ENCODE peak calls at places on chromosomes 1 and 21, in four cellular contexts. O is mesothelial cell of epicardium, L is left ventricle myocardium inferior, U is glomerular endothelial cell. H is an unnamed sample.

GRCh38 chr1:205258313-205259176 is 30.8 kb downstream of the TMCC2 start:
- DNase-seq in L (no peak), U (no peak), O (no peak), H (no peak)

GRCh38 chr1:68231627-68232303 is 558 bp downstream of the WLS start:
- DNase-seq in O (peak), L (peak), U (no peak), H (peak)

GRCh38 chr1:216580538-216581057 is 142.6 kb downstream of the ESRRG start:
- DNase-seq in O (no peak), L (no peak), U (no peak), H (no peak)

GRCh38 chr1:170986901-170987300 is 51.6 kb downstream of the MROH9 start:
- DNase-seq in O (no peak), U (no peak), L (no peak), H (no peak)

GRCh38 chr1:1627261-1627841 is 4.6 kb upstream of the MMP23B start:
- DNase-seq in L (no peak), U (no peak), O (no peak), H (peak)

GRCh38 chr1:20678599-20678998 is 17.4 kb upstream of the DDOST start:
- DNase-seq in U (no peak), O (no peak), L (no peak), H (no peak)

GRCh38 chr1:109277434-109278204 is 5.3 kb downstream of the PSRC1 start:
- DNase-seq in U (peak), O (no peak), L (peak), H (peak)

GRCh38 chr1:79362470-79362869 is 355.9 kb upstream of the ADGRL4 start:
- DNase-seq in U (no peak), O (no peak), L (no peak), H (no peak)

GRCh38 chr21:35410656-35411055 is 361.6 kb upstream of the RUNX1 start:
- DNase-seq in O (no peak), L (no peak), U (no peak), H (no peak)

GRCh38 chr1:31372961-31373896 is at the start of gene FABP3:
- DNase-seq in O (peak), U (no peak), L (peak), H (peak)

GRCh38 chr1:10796029-10796944 is at the start of gene CASZ1:
- DNase-seq in L (peak), U (peak), O (peak), H (peak)

GRCh38 chr1:18726388-18726787 is 95.7 kb downstream of the PAX7 start:
- DNase-seq in O (no peak), L (no peak), U (no peak), H (no peak)

GRCh38 chr1:23039308-23039826 is 20.1 kb downstream of the KDM1A start:
- DNase-seq in U (no peak), O (no peak), L (no peak), H (no peak)

GRCh38 chr1:226064168-226064815 is 1.8 kb downstream of the H3-3A start:
- DNase-seq in O (no peak), U (no peak), L (no peak), H (no peak)

GRCh38 chr21:29240136-29240535 is 58.6 kb upstream of the BACH1 start:
- DNase-seq in O (no peak), U (no peak), L (no peak), H (no peak)

GRCh38 chr1:32742132-32742947 is 39.8 kb upstream of the SYNC start:
- DNase-seq in O (no peak), U (no peak), L (no peak), H (peak)

GRCh38 chr1:6025269-6026094 is 20.2 kb upstream of the KCNAB2 start:
- DNase-seq in U (no peak), O (no peak), L (no peak), H (no peak)

GRCh38 chr1:167752219-167752985 is 30.6 kb downstream of the MPZL1 start:
- DNase-seq in U (no peak), L (no peak), O (no peak), H (no peak)

GRCh38 chr1:92711473-92712165 is 73.3 kb downstream of the EVI5 start:
- DNase-seq in O (no peak), U (no peak), L (no peak), H (no peak)

GRCh38 chr1:167819849-167820683 is 93.9 kb downstream of the ADCY10 start:
- DNase-seq in O (peak), L (peak), U (peak), H (peak)

GRCh38 chr1:59046730-59047157 is 250.2 kb upstream of the FGGY start:
- DNase-seq in U (no peak), L (no peak), O (no peak), H (no peak)

GRCh38 chr1:3348196-3348865 is 106.1 kb upstream of the ARHGEF16 start:
- DNase-seq in U (no peak), L (peak), O (no peak), H (no peak)

GRCh38 chr1:246297314-246298273 is 209.5 kb downstream of the SMYD3 start:
- DNase-seq in O (no peak), L (no peak), U (no peak), H (no peak)

GRCh38 chr1:84996846-84997666 is at the start of gene MCOLN2:
- DNase-seq in L (peak), O (peak), U (no peak), H (peak)

GRCh38 chr1:15168479-15168878 is 14.9 kb downstream of the TMEM51 start:
- DNase-seq in U (peak), O (no peak), L (no peak), H (no peak)

GRCh38 chr1:105608713-105609112 is 1447.8 kb upstream of the PRMT6 start:
- DNase-seq in O (no peak), L (no peak), U (no peak), H (no peak)

GRCh38 chr21:37356710-37357109 is 9.9 kb upstream of the DYRK1A start:
- DNase-seq in L (no peak), U (no peak), O (no peak), H (no peak)

GRCh38 chr1:228842094-228842775 is 107.0 kb downstream of the RHOU start:
- DNase-seq in U (no peak), O (no peak), L (no peak), H (peak)

GRCh38 chr1:68355614-68356013 is 94.1 kb downstream of the RPE65 start:
- DNase-seq in O (no peak), L (no peak), U (no peak), H (no peak)

GRCh38 chr1:215710340-215710971 is 143.4 kb downstream of the KCTD3 start:
- DNase-seq in U (no peak), L (no peak), O (no peak), H (no peak)

GRCh38 chr1:33119050-33119449 is 38.1 kb downstream of the AZIN2 start:
- DNase-seq in O (no peak), L (no peak), U (no peak), H (no peak)

GRCh38 chr1:9826616-9827015 is 2.9 kb upstream of the CLSTN1 start:
- DNase-seq in O (no peak), L (no peak), U (no peak), H (no peak)

GRCh38 chr1:158180741-158181576 is at the start of gene CD1D:
- DNase-seq in L (peak), U (no peak), O (peak), H (no peak)

GRCh38 chr1:18922319-18922726 is 20.0 kb upstream of the ALDH4A1 start:
- DNase-seq in O (no peak), L (peak), U (no peak), H (peak)

GRCh38 chr1:19257178-19257914 is 5.7 kb downstream of the MRTO4 start:
- DNase-seq in O (no peak), L (no peak), U (no peak), H (no peak)

GRCh38 chr1:1091344-1092148 is 17.4 kb upstream of the RNF223 start:
- DNase-seq in O (no peak), U (no peak), L (peak), H (no peak)

GRCh38 chr1:230270185-230270939 is 155.8 kb downstream of the PGBD5 start:
- DNase-seq in U (no peak), O (no peak), L (no peak), H (peak)

GRCh38 chr1:55244476-55245109 is 29.4 kb upstream of the USP24 start:
- DNase-seq in U (no peak), O (no peak), L (no peak), H (no peak)

H was measured in ovary.